ENCODE peak calls at places on chromosomes 5 and 9, in four cellular contexts. Q is HepG2, I is GM12878, P is K562. K is an unnamed sample.

GRCh38 chr5:148998174-148998797 is 64.6 kb downstream of the SH3TC2 start:
- DNase-seq in Q (peak; percentile 38), I (no peak), P (peak; percentile 16), K (peak; percentile 26)

GRCh38 chr9:98146101-98146991 is 27.3 kb upstream of the TRIM14 start:
- DNase-seq in Q (peak; percentile 94), I (peak; percentile 36), P (no peak), K (no peak)

GRCh38 chr9:127448112-127448805 is 2.9 kb downstream of the RPL12 start:
- DNase-seq in Q (no peak), I (no peak), P (no peak), K (no peak)

GRCh38 chr9:37191403-37192089 is 71.2 kb downstream of the ZCCHC7 start:
- DNase-seq in Q (no peak), I (no peak), P (no peak), K (no peak)

GRCh38 chr5:53261245-53261644 is 151.7 kb upstream of the MOCS2 start:
- DNase-seq in Q (no peak), I (no peak), P (no peak), K (no peak)

GRCh38 chr9:70519912-70520724 is 105.7 kb upstream of the KLF9 start:
- DNase-seq in Q (no peak), I (peak; percentile 51), P (no peak), K (no peak)

GRCh38 chr5:57408714-57409113 is 73.9 kb downstream of the ACTBL2 start:
- DNase-seq in Q (no peak), I (no peak), P (no peak), K (no peak)

GRCh38 chr5:133523013-133523658 is 89.2 kb downstream of the FSTL4 start:
- DNase-seq in Q (no peak), I (no peak), P (no peak), K (no peak)

GRCh38 chr5:116225318-116225717 is 140.5 kb downstream of the COMMD10 start:
- DNase-seq in Q (no peak), I (no peak), P (no peak), K (no peak)

GRCh38 chr5:67196537-67197059 is at the start of gene CD180:
- DNase-seq in Q (no peak), I (no peak), P (no peak), K (no peak)

GRCh38 chr5:1059884-1060263 is 51.3 kb downstream of the NKD2 start:
- DNase-seq in Q (no peak), I (no peak), P (no peak), K (no peak)

GRCh38 chr5:16538001-16538400 is 72.4 kb upstream of the ZNF622 start:
- DNase-seq in Q (no peak), I (no peak), P (no peak), K (no peak)

GRCh38 chr9:111037744-111038335 is 430 bp downstream of the LPAR1 start:
- DNase-seq in Q (peak; percentile 6), I (no peak), P (no peak), K (peak; percentile 63)

DNA sequence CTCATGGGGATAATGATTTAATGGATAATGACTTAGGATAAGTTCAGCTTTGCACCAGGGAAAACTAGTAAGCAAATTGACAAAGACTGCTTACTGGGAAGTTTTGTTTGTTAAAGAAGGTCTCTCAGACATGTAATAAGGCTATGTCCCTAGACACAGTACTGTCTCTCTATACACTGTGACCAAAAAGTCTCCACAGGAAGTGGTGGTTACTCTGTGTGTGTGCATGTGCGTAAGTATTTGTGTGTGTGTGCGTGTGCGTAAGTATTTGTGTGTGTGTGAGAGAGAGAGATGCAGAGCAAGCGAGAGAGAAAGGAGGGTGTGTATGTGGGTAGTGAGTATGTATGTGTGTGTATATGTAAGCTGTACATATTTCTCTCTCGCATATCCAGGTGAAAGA is 229.6 kb downstream of the GLIS3 start:
- DNase-seq in Q (no peak), I (no peak), P (no peak), K (no peak)
- TF ChIP-seq FOXK2 in Q (no peak), I (no peak), P (no peak), K (no peak)

GRCh38 chr9:125950880-125951471 is 203.8 kb downstream of the PBX3 start:
- DNase-seq in Q (no peak), I (no peak), P (no peak), K (no peak)
- TF ChIP-seq FOXK2 in Q (no peak), I (no peak), P (no peak), K (no peak)

DNA sequence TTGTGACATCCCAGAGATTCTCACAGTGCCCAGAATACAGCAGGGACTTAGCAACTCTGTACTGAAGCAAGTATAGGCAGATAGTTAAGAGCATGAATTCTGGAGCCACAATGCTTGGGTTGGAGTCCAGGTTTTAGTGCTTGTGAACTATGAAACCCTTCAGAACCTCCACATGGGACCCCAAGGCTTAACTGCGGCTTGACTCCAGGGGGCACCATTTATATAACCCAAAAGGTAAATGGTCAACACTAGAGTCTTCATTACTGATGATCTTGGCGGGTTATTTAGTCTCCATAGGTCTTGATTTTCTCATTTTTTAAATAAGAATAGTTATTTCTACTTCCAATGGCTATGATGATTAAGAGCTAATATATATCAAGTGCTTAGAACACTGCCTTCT is 390.3 kb downstream of the TAF11L14 start:
- DNase-seq in Q (no peak), I (no peak), P (no peak), K (no peak)
- TF ChIP-seq FOXK2 in Q (no peak), I (no peak), P (no peak), K (no peak)

GRCh38 chr5:154334406-154335041 is 111.3 kb upstream of the SAP30L start:
- DNase-seq in Q (peak; percentile 17), I (no peak), P (no peak), K (no peak)
- TF ChIP-seq FOXK2 in Q (no peak), I (no peak), P (no peak), K (no peak)

K was measured in HEK293T.